ENCODE peak calls at places on chromosomes 12 and 14, in five cellular contexts. One of them, this sample, is unnamed.

GRCh38 chr12:13101854-13102375 is 1.6 kb downstream of the GSG1 start:
- DNase-seq in Ammon's horn: peak
- DNase-seq in activated naive CD8-positive, alpha-beta T cell treated with anti-CD3 and anti-CD28 coated beads, Interleukin-2, amount 50 U/mL, for 24 hours: peak
- DNase-seq in CD4-positive, alpha-beta memory T cell: no peak
- DNase-seq in left ventricle myocardium superior: no peak
- DNase-seq in this sample: no peak

GRCh38 chr12:46492471-46493351 is 120.1 kb upstream of the SLC38A2 start:
- DNase-seq in activated naive CD8-positive, alpha-beta T cell treated with anti-CD3 and anti-CD28 coated beads, Interleukin-2, amount 50 U/mL, for 24 hours: no peak
- DNase-seq in CD4-positive, alpha-beta memory T cell: no peak
- DNase-seq in left ventricle myocardium superior: no peak
- DNase-seq in Ammon's horn: no peak
- DNase-seq in this sample: no peak

GRCh38 chr14:93331375-93332031 is 1.3 kb downstream of the BTBD7 start:
- DNase-seq in Ammon's horn: no peak
- DNase-seq in activated naive CD8-positive, alpha-beta T cell treated with anti-CD3 and anti-CD28 coated beads, Interleukin-2, amount 50 U/mL, for 24 hours: no peak
- DNase-seq in left ventricle myocardium superior: peak
- DNase-seq in CD4-positive, alpha-beta memory T cell: no peak
- DNase-seq in this sample: no peak

GRCh38 chr12:22321620-22322019 is 12.9 kb downstream of the ST8SIA1 start:
- DNase-seq in CD4-positive, alpha-beta memory T cell: no peak
- DNase-seq in left ventricle myocardium superior: no peak
- DNase-seq in activated naive CD8-positive, alpha-beta T cell treated with anti-CD3 and anti-CD28 coated beads, Interleukin-2, amount 50 U/mL, for 24 hours: no peak
- DNase-seq in Ammon's horn: no peak
- DNase-seq in this sample: no peak

GRCh38 chr12:68601767-68602166 is 8.9 kb upstream of the RAP1B start:
- DNase-seq in CD4-positive, alpha-beta memory T cell: no peak
- DNase-seq in Ammon's horn: no peak
- DNase-seq in activated naive CD8-positive, alpha-beta T cell treated with anti-CD3 and anti-CD28 coated beads, Interleukin-2, amount 50 U/mL, for 24 hours: no peak
- DNase-seq in left ventricle myocardium superior: no peak
- DNase-seq in this sample: no peak

GRCh38 chr14:64932231-64932630 is 10.3 kb downstream of the GPX2 start:
- DNase-seq in activated naive CD8-positive, alpha-beta T cell treated with anti-CD3 and anti-CD28 coated beads, Interleukin-2, amount 50 U/mL, for 24 hours: no peak
- DNase-seq in Ammon's horn: no peak
- DNase-seq in left ventricle myocardium superior: no peak
- DNase-seq in CD4-positive, alpha-beta memory T cell: no peak
- DNase-seq in this sample: no peak

GRCh38 chr14:34874386-34875030 is 652 bp downstream of the BAZ1A start:
- DNase-seq in CD4-positive, alpha-beta memory T cell: peak
- DNase-seq in Ammon's horn: peak
- DNase-seq in activated naive CD8-positive, alpha-beta T cell treated with anti-CD3 and anti-CD28 coated beads, Interleukin-2, amount 50 U/mL, for 24 hours: peak
- DNase-seq in left ventricle myocardium superior: peak
- DNase-seq in this sample: no peak

GRCh38 chr12:57763881-57764661 is 2.8 kb downstream of the CYP27B1 start:
- DNase-seq in Ammon's horn: no peak
- DNase-seq in left ventricle myocardium superior: no peak
- DNase-seq in CD4-positive, alpha-beta memory T cell: no peak
- DNase-seq in activated naive CD8-positive, alpha-beta T cell treated with anti-CD3 and anti-CD28 coated beads, Interleukin-2, amount 50 U/mL, for 24 hours: no peak
- DNase-seq in this sample: no peak

GRCh38 chr12:120353136-120353535 is 15.8 kb downstream of the MSI1 start:
- DNase-seq in left ventricle myocardium superior: no peak
- DNase-seq in Ammon's horn: no peak
- DNase-seq in CD4-positive, alpha-beta memory T cell: no peak
- DNase-seq in activated naive CD8-positive, alpha-beta T cell treated with anti-CD3 and anti-CD28 coated beads, Interleukin-2, amount 50 U/mL, for 24 hours: no peak
- DNase-seq in this sample: no peak

GRCh38 chr12:68189766-68190700 is 30.5 kb upstream of the IFNG start:
- DNase-seq in Ammon's horn: no peak
- DNase-seq in activated naive CD8-positive, alpha-beta T cell treated with anti-CD3 and anti-CD28 coated beads, Interleukin-2, amount 50 U/mL, for 24 hours: no peak
- DNase-seq in CD4-positive, alpha-beta memory T cell: peak
- DNase-seq in left ventricle myocardium superior: no peak
- DNase-seq in this sample: no peak

GRCh38 chr12:16531623-16532022 is 74.3 kb downstream of the LMO3 start:
- DNase-seq in left ventricle myocardium superior: no peak
- DNase-seq in Ammon's horn: peak
- DNase-seq in CD4-positive, alpha-beta memory T cell: no peak
- DNase-seq in activated naive CD8-positive, alpha-beta T cell treated with anti-CD3 and anti-CD28 coated beads, Interleukin-2, amount 50 U/mL, for 24 hours: no peak
- DNase-seq in this sample: no peak

GRCh38 chr12:124403273-124403672 is 108.4 kb downstream of the RFLNA start:
- DNase-seq in CD4-positive, alpha-beta memory T cell: no peak
- DNase-seq in left ventricle myocardium superior: peak
- DNase-seq in Ammon's horn: no peak
- DNase-seq in activated naive CD8-positive, alpha-beta T cell treated with anti-CD3 and anti-CD28 coated beads, Interleukin-2, amount 50 U/mL, for 24 hours: no peak
- DNase-seq in this sample: no peak

GRCh38 chr14:24408764-24409163 is 10.0 kb downstream of the NYNRIN start:
- DNase-seq in left ventricle myocardium superior: no peak
- DNase-seq in activated naive CD8-positive, alpha-beta T cell treated with anti-CD3 and anti-CD28 coated beads, Interleukin-2, amount 50 U/mL, for 24 hours: no peak
- DNase-seq in Ammon's horn: no peak
- DNase-seq in CD4-positive, alpha-beta memory T cell: no peak
- DNase-seq in this sample: no peak

GRCh38 chr14:93655078-93655750 is 133.1 kb downstream of the PRIMA1 start:
- DNase-seq in activated naive CD8-positive, alpha-beta T cell treated with anti-CD3 and anti-CD28 coated beads, Interleukin-2, amount 50 U/mL, for 24 hours: peak
- DNase-seq in CD4-positive, alpha-beta memory T cell: no peak
- DNase-seq in left ventricle myocardium superior: no peak
- DNase-seq in Ammon's horn: peak
- DNase-seq in this sample: no peak

GRCh38 chr14:76718306-76719075 is 42.8 kb upstream of the VASH1 start:
- DNase-seq in activated naive CD8-positive, alpha-beta T cell treated with anti-CD3 and anti-CD28 coated beads, Interleukin-2, amount 50 U/mL, for 24 hours: no peak
- DNase-seq in left ventricle myocardium superior: peak
- DNase-seq in Ammon's horn: no peak
- DNase-seq in CD4-positive, alpha-beta memory T cell: no peak
- DNase-seq in this sample: no peak

This sample was measured in memory B cell.